ENCODE peak calls at places on chromosomes 6 and 20, in five cellular contexts. One of them, this sample, is unnamed.

GRCh38 chr6:74606488-74607135 is 599.2 kb downstream of the COL12A1 start:
- DNase-seq in GM12878: no peak
- DNase-seq in HepG2: no peak
- DNase-seq in H1: no peak
- DNase-seq in K562: no peak
- DNase-seq in this sample: peak

GRCh38 chr6:152595507-152595906 is 41.7 kb downstream of the SYNE1 start:
- DNase-seq in HepG2: peak
- DNase-seq in H1: no peak
- DNase-seq in GM12878: no peak
- DNase-seq in K562: no peak
- DNase-seq in this sample: peak

GRCh38 chr20:4112490-4113420 is 97.4 kb upstream of the RNF24 start:
- DNase-seq in GM12878: peak
- DNase-seq in HepG2: no peak
- DNase-seq in H1: peak
- DNase-seq in K562: no peak
- DNase-seq in this sample: no peak

GRCh38 chr20:38864662-38865061 is 59.2 kb downstream of the PPP1R16B start:
- DNase-seq in HepG2: no peak
- DNase-seq in H1: no peak
- DNase-seq in K562: no peak
- DNase-seq in GM12878: no peak
- DNase-seq in this sample: no peak

GRCh38 chr6:137999815-138000214 is 107.4 kb downstream of the PERP start:
- DNase-seq in H1: no peak
- DNase-seq in K562: no peak
- DNase-seq in HepG2: no peak
- DNase-seq in GM12878: no peak
- DNase-seq in this sample: no peak

GRCh38 chr6:166437661-166438060 is 54.9 kb upstream of the MPC1 start:
- DNase-seq in K562: no peak
- DNase-seq in GM12878: no peak
- DNase-seq in HepG2: no peak
- DNase-seq in H1: no peak
- DNase-seq in this sample: peak

GRCh38 chr6:73388433-73388799 is 6.2 kb upstream of the DDX43 start:
- DNase-seq in K562: no peak
- DNase-seq in H1: no peak
- DNase-seq in HepG2: no peak
- DNase-seq in GM12878: no peak
- DNase-seq in this sample: no peak

GRCh38 chr6:109023348-109023925 is 71.2 kb downstream of the SESN1 start:
- DNase-seq in GM12878: no peak
- DNase-seq in K562: no peak
- DNase-seq in HepG2: no peak
- DNase-seq in H1: no peak
- DNase-seq in this sample: no peak

GRCh38 chr6:38142178-38142902 is 322.8 kb downstream of the ZFAND3 start:
- DNase-seq in K562: no peak
- DNase-seq in GM12878: no peak
- DNase-seq in H1: no peak
- DNase-seq in HepG2: no peak
- DNase-seq in this sample: no peak

GRCh38 chr6:10441004-10441654 is 26.3 kb upstream of the TFAP2A start:
- DNase-seq in GM12878: no peak
- DNase-seq in K562: no peak
- DNase-seq in HepG2: peak
- DNase-seq in H1: no peak
- DNase-seq in this sample: no peak

GRCh38 chr6:154509421-154510143 is 903 bp downstream of the CNKSR3 start:
- DNase-seq in K562: peak
- DNase-seq in H1: peak
- DNase-seq in GM12878: no peak
- DNase-seq in HepG2: peak
- DNase-seq in this sample: peak

GRCh38 chr6:88050140-88050818 is 2.6 kb downstream of the SPACA1 start:
- DNase-seq in H1: no peak
- DNase-seq in K562: no peak
- DNase-seq in GM12878: no peak
- DNase-seq in HepG2: no peak
- DNase-seq in this sample: no peak

GRCh38 chr20:35030136-35030535 is 62.5 kb downstream of the TRPC4AP start:
- DNase-seq in GM12878: no peak
- DNase-seq in HepG2: no peak
- DNase-seq in H1: no peak
- DNase-seq in K562: no peak
- DNase-seq in this sample: no peak

GRCh38 chr6:29611426-29611825 is 21.6 kb downstream of the GABBR1 start:
- DNase-seq in K562: no peak
- DNase-seq in GM12878: no peak
- DNase-seq in H1: no peak
- DNase-seq in HepG2: no peak
- DNase-seq in this sample: no peak

GRCh38 chr20:59207742-59208357 is 44.2 kb downstream of the ZNF831 start:
- DNase-seq in HepG2: peak
- DNase-seq in K562: peak
- DNase-seq in GM12878: peak
- DNase-seq in H1: peak
- DNase-seq in this sample: peak

GRCh38 chr6:35488517-35488862 is 8.4 kb downstream of the TEAD3 start:
- DNase-seq in K562: no peak
- DNase-seq in GM12878: no peak
- DNase-seq in HepG2: no peak
- DNase-seq in H1: no peak
- DNase-seq in this sample: no peak
- H2AFZ ChIP-seq in K562: no peak
- H2AFZ ChIP-seq in GM12878: no peak
- H2AFZ ChIP-seq in HepG2: no peak
- H2AFZ ChIP-seq in H1: no peak
- H2AFZ ChIP-seq in this sample: no peak

GRCh38 chr6:31820051-31820389 is 4.7 kb downstream of the HSPA1A start:
- DNase-seq in HepG2: peak
- DNase-seq in K562: no peak
- DNase-seq in H1: no peak
- DNase-seq in GM12878: no peak
- DNase-seq in this sample: no peak

GRCh38 chr6:31825553-31825952 is 2.0 kb upstream of the HSPA1B start:
- DNase-seq in GM12878: no peak
- DNase-seq in H1: no peak
- DNase-seq in K562: no peak
- DNase-seq in HepG2: no peak
- DNase-seq in this sample: peak

GRCh38 chr6:31826793-31827285 is 699 bp upstream of the HSPA1B start:
- DNase-seq in K562: peak
- DNase-seq in GM12878: no peak
- DNase-seq in HepG2: no peak
- DNase-seq in H1: peak
- DNase-seq in this sample: peak

GRCh38 chr6:31821301-31822037 is 6.1 kb upstream of the HSPA1B start:
- DNase-seq in GM12878: no peak
- DNase-seq in H1: peak
- DNase-seq in HepG2: no peak
- DNase-seq in K562: peak
- DNase-seq in this sample: peak

GRCh38 chr6:31822038-31822821 is 5.3 kb upstream of the HSPA1B start:
- DNase-seq in K562: peak
- DNase-seq in H1: peak
- DNase-seq in GM12878: no peak
- DNase-seq in HepG2: peak
- DNase-seq in this sample: peak
- TF ChIP-seq CREB1 in K562: no peak
- TF ChIP-seq CREB1 in H1: no peak
- TF ChIP-seq CREB1 in GM12878: peak
- TF ChIP-seq CREB1 in HepG2: peak
- TF ChIP-seq CREB1 in this sample: no peak

GRCh38 chr6:128158496-128158895 is 257.6 kb upstream of the THEMIS start:
- DNase-seq in GM12878: no peak
- DNase-seq in HepG2: no peak
- DNase-seq in K562: no peak
- DNase-seq in H1: no peak
- DNase-seq in this sample: no peak

GRCh38 chr6:128155826-128156225 is 255.0 kb upstream of the THEMIS start:
- DNase-seq in H1: no peak
- DNase-seq in GM12878: no peak
- DNase-seq in K562: no peak
- DNase-seq in HepG2: no peak
- DNase-seq in this sample: no peak

GRCh38 chr6:128156315-128157111 is 255.7 kb upstream of the THEMIS start:
- DNase-seq in HepG2: no peak
- DNase-seq in H1: no peak
- DNase-seq in K562: no peak
- DNase-seq in GM12878: no peak
- DNase-seq in this sample: no peak

GRCh38 chr6:128150376-128150775 is 249.5 kb upstream of the THEMIS start:
- DNase-seq in HepG2: no peak
- DNase-seq in GM12878: no peak
- DNase-seq in H1: no peak
- DNase-seq in K562: no peak
- DNase-seq in this sample: no peak

DNA sequence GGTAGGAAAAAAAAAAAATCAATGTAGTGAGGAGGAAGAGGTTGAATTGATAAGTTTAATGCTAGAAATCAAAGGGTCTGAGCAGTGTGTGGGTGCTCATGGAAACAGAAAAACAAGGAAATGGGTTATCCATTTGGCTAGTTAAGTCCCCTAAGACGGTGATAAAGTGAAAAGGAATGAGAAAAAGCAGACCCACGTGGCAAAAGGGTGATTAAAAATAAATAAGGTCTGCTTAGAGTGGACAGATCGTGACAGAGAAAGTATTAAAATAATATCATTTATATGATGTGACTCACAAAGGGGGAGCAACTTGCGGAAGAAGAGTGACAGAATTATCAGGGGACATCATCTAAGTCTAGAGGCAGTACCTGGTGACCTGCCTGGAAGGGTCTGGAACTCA is 251.7 kb upstream of the THEMIS start:
- DNase-seq in H1: no peak
- DNase-seq in GM12878: no peak
- DNase-seq in K562: no peak
- DNase-seq in HepG2: no peak
- DNase-seq in this sample: no peak
- TF ChIP-seq CTCF in H1: no peak
- TF ChIP-seq CTCF in GM12878: no peak
- TF ChIP-seq CTCF in K562: no peak
- TF ChIP-seq CTCF in HepG2: no peak
- TF ChIP-seq CTCF in this sample: no peak

GRCh38 chr6:118722820-118723526 is 71.6 kb upstream of the CEP85L start:
- DNase-seq in K562: no peak
- DNase-seq in HepG2: no peak
- DNase-seq in H1: no peak
- DNase-seq in GM12878: no peak
- DNase-seq in this sample: no peak

GRCh38 chr6:118720125-118720473 is 68.7 kb upstream of the CEP85L start:
- DNase-seq in H1: no peak
- DNase-seq in GM12878: no peak
- DNase-seq in HepG2: no peak
- DNase-seq in K562: no peak
- DNase-seq in this sample: no peak

GRCh38 chr6:118717106-118717505 is 65.7 kb upstream of the CEP85L start:
- DNase-seq in HepG2: no peak
- DNase-seq in K562: no peak
- DNase-seq in H1: no peak
- DNase-seq in GM12878: no peak
- DNase-seq in this sample: no peak

GRCh38 chr6:118718903-118719302 is 67.5 kb upstream of the CEP85L start:
- DNase-seq in K562: no peak
- DNase-seq in GM12878: no peak
- DNase-seq in H1: no peak
- DNase-seq in HepG2: no peak
- DNase-seq in this sample: no peak

DNA sequence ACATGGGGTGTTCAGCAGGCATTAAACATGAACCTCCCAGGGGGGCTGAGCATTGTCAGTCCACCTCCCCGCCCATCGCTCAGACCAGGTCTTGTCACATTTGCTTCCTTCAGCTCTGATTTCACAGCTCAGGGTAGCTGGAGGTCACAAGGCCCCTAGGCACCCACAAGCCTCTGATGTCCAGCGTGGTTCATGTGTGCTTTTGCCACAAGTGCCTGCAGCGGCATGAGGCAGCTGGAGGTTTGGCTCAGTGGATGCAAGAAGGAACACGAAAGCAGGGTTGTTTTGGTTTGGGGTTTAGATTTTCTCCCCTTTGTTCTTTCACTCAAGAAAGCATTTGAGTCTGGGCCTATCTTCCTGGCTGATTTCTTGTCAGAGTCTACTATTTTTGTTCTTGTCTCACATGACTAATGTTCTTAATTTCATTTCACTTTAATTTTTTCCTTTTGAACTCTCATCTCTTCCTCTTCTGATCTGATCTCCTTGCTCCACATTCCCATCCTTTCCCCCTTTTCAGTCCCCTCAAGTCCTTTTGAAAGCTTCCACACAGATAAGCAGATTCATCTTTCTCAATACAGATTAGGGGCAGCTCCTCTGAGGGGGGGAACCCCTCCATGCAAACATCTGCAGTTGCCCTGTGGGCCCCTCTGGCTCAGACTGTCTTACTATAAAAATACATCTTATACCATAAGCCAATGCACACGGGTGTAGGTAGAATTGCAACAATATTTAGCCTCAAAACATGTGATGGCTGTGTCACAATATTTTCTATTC is 68.1 kb upstream of the CEP85L start:
- DNase-seq in H1: no peak
- DNase-seq in K562: no peak
- DNase-seq in GM12878: no peak
- DNase-seq in HepG2: no peak
- DNase-seq in this sample: no peak
- H2AFZ ChIP-seq in H1: no peak
- H2AFZ ChIP-seq in K562: peak
- H2AFZ ChIP-seq in GM12878: peak
- H2AFZ ChIP-seq in HepG2: no peak
- H2AFZ ChIP-seq in this sample: no peak

GRCh38 chr6:124963416-124964083 is 1.3 kb downstream of the RNF217 start:
- DNase-seq in HepG2: no peak
- DNase-seq in GM12878: no peak
- DNase-seq in H1: no peak
- DNase-seq in K562: no peak
- DNase-seq in this sample: peak
- TF ChIP-seq CREB1 in HepG2: no peak
- TF ChIP-seq CREB1 in GM12878: no peak
- TF ChIP-seq CREB1 in H1: no peak
- TF ChIP-seq CREB1 in K562: no peak
- TF ChIP-seq CREB1 in this sample: no peak

This sample was measured in GM23338.